ENCODE peak calls at places on chromosomes 12 and 14, in ten cellular contexts. G is activated T-helper 1 cell treated with Interleukin-2 at 50 U/mL for 16 hours, N is mesothelial cell of epicardium, V is lung, U is choroid plexus epithelial cell, Y is NCI-H1694, T is progenitor cell of endocrine pancreas, W is KG1, S is H7, X is COLO829. C is an unnamed sample.

GRCh38 chr14:65446159-65446558 is 33.6 kb downstream of the FUT8 start:
- DNase-seq in Y (no peak), W (no peak), S (no peak), X (no peak), N (no peak), G (no peak), V (no peak), U (no peak), T (no peak), C (peak; percentile 36)

GRCh38 chr14:75181426-75182062 is 5.1 kb upstream of the TMED10 start:
- DNase-seq in V (no peak), X (no peak), W (no peak), N (no peak), G (no peak), T (no peak), S (no peak), U (no peak), Y (no peak), C (no peak)

GRCh38 chr14:96624661-96625435 is 122.7 kb downstream of the PAPOLA start:
- DNase-seq in X (no peak), S (peak; percentile 63), N (no peak), G (no peak), Y (peak; percentile 42), W (no peak), U (no peak), V (no peak), T (no peak), C (no peak)

GRCh38 chr12:48388938-48389337 is 38.2 kb upstream of the ZNF641 start:
- DNase-seq in V (no peak), W (no peak), S (no peak), X (no peak), G (no peak), Y (no peak), U (no peak), T (no peak), N (no peak), C (no peak)

GRCh38 chr14:64979336-64980074 is 7.2 kb upstream of the FNTB start:
- DNase-seq in V (no peak), G (no peak), X (no peak), T (no peak), N (no peak), U (peak; percentile 51), Y (no peak), S (no peak), W (no peak), C (peak; percentile 45)

GRCh38 chr12:6823161-6824084 is 1.8 kb downstream of the GPR162 start:
- DNase-seq in T (no peak), G (no peak), U (no peak), N (no peak), W (no peak), V (no peak), Y (no peak), S (peak; percentile 53), X (no peak), C (no peak)

GRCh38 chr12:99544457-99544856 is 103.1 kb upstream of the GARIN6 start:
- DNase-seq in N (no peak), V (no peak), Y (no peak), S (no peak), T (no peak), U (no peak), X (no peak), G (no peak), W (no peak), C (no peak)

GRCh38 chr12:15856097-15856982 is 25.8 kb upstream of the STRAP start:
- DNase-seq in X (peak; percentile 51), G (no peak), N (no peak), T (peak; percentile 39), Y (peak; percentile 71), U (peak; percentile 90), S (no peak), W (peak; percentile 1), V (peak; percentile 54), C (peak; percentile 89)

GRCh38 chr14:72879431-72879830 is 14.5 kb downstream of the DPF3 start:
- DNase-seq in T (no peak), S (no peak), U (no peak), V (no peak), W (no peak), X (no peak), G (no peak), Y (no peak), N (no peak), C (no peak)

GRCh38 chr12:105386431-105386830 is 55.9 kb downstream of the C12orf75 start:
- DNase-seq in W (no peak), X (no peak), V (no peak), U (no peak), S (no peak), Y (no peak), N (no peak), G (no peak), T (no peak), C (no peak)

GRCh38 chr12:109518820-109519665 is 41.6 kb downstream of the UBE3B start:
- DNase-seq in Y (peak; percentile 77), S (peak; percentile 87), W (peak; percentile 24), V (peak; percentile 47), T (peak; percentile 46), U (peak; percentile 74), G (peak; percentile 5), N (no peak), X (peak; percentile 89), C (peak; percentile 86)

GRCh38 chr12:63965936-63966602 is 121.6 kb downstream of the SRGAP1 start:
- DNase-seq in W (no peak), V (no peak), U (no peak), X (no peak), T (no peak), N (no peak), G (no peak), S (no peak), Y (no peak), C (no peak)

GRCh38 chr12:89162704-89163261 is 189.5 kb downstream of the DUSP6 start:
- DNase-seq in N (no peak), G (no peak), V (peak; percentile 68), X (peak; percentile 66), Y (no peak), T (no peak), U (peak; percentile 99), S (no peak), W (peak; percentile 88), C (peak; percentile 94)

GRCh38 chr12:65878540-65878939 is 54.3 kb downstream of the HMGA2 start:
- DNase-seq in U (peak; percentile 64), W (no peak), V (no peak), X (no peak), T (no peak), S (peak; percentile 33), Y (no peak), N (no peak), G (no peak), C (no peak)

GRCh38 chr14:105876158-105876557 is 349.8 kb downstream of the TMEM121 start:
- DNase-seq in T (no peak), U (no peak), Y (no peak), N (peak; percentile 3), G (no peak), W (no peak), V (no peak), S (no peak), X (no peak), C (no peak)

GRCh38 chr14:105536691-105537579 is 10.6 kb downstream of the TMEM121 start:
- DNase-seq in S (peak; percentile 51), T (no peak), G (no peak), N (no peak), V (no peak), W (no peak), U (no peak), X (no peak), Y (no peak), C (no peak)

GRCh38 chr14:37181441-37181840 is 9.0 kb upstream of the SLC25A21 start:
- DNase-seq in G (no peak), W (no peak), U (no peak), T (no peak), V (no peak), S (no peak), X (no peak), Y (no peak), N (no peak), C (no peak)

GRCh38 chr12:39368096-39368495 is 74.8 kb downstream of the KIF21A start:
- DNase-seq in U (no peak), Y (no peak), N (no peak), X (no peak), W (no peak), V (no peak), T (no peak), S (no peak), G (no peak), C (no peak)

GRCh38 chr14:64708148-64709004 is 4.2 kb downstream of the PLEKHG3 start:
- DNase-seq in X (no peak), T (peak; percentile 39), G (peak; percentile 29), V (no peak), N (no peak), U (peak; percentile 57), W (peak; percentile 81), S (peak; percentile 92), Y (no peak), C (no peak)

GRCh38 chr14:96130854-96131253 is 73.8 kb upstream of the BDKRB2 start:
- DNase-seq in Y (no peak), S (no peak), G (no peak), T (no peak), U (peak; percentile 78), V (no peak), N (no peak), W (no peak), X (no peak), C (no peak)

GRCh38 chr12:109624467-109624866 is 50.9 kb downstream of the MVK start:
- DNase-seq in T (no peak), Y (no peak), X (no peak), V (no peak), S (peak; percentile 71), G (no peak), W (no peak), N (no peak), U (no peak), C (no peak)

GRCh38 chr14:104051092-104051813 is 34.2 kb upstream of the ASPG start:
- DNase-seq in T (no peak), Y (no peak), W (no peak), G (no peak), U (peak; percentile 8), V (no peak), N (no peak), X (no peak), S (no peak), C (peak; percentile 4)

GRCh38 chr14:68780358-68781160 is 12.3 kb downstream of the ZFP36L1 start:
- DNase-seq in W (peak; percentile 27), U (peak; percentile 78), S (peak; percentile 66), X (no peak), T (no peak), N (no peak), Y (no peak), V (peak; percentile 57), G (no peak), C (peak; percentile 63)

GRCh38 chr12:98198261-98198982 is 317.0 kb upstream of the TMPO start:
- DNase-seq in Y (no peak), U (no peak), G (no peak), X (no peak), W (no peak), T (no peak), V (no peak), N (no peak), S (no peak), C (no peak)

GRCh38 chr12:109715310-109716091 is 1.9 kb downstream of the FAM222A start:
- DNase-seq in T (no peak), Y (no peak), S (peak; percentile 82), X (no peak), V (no peak), W (no peak), G (no peak), U (no peak), N (no peak), C (no peak)

GRCh38 chr14:78202976-78203375 is 32.8 kb downstream of the NRXN3 start:
- DNase-seq in G (no peak), V (no peak), T (no peak), S (no peak), U (no peak), X (no peak), Y (peak; percentile 27), N (no peak), W (no peak), C (no peak)

GRCh38 chr12:1777798-1778197 is 42.6 kb upstream of the LRTM2 start:
- DNase-seq in S (no peak), X (no peak), W (no peak), V (no peak), T (no peak), U (peak; percentile 82), G (no peak), N (no peak), Y (no peak), C (peak; percentile 78)

GRCh38 chr12:119788783-119789182 is 88.3 kb downstream of the CIT start:
- DNase-seq in N (no peak), Y (no peak), X (no peak), W (no peak), V (no peak), S (no peak), T (no peak), U (peak; percentile 20), G (no peak), C (peak; percentile 8)